ENCODE peak calls at places on chromosomes 7 and 10, in seven cellular contexts. B is coronary artery; J is substantia nigra; V is Panc1; H is prostate gland; Q is PC-3; S is CD8-positive, alpha-beta T cell. G is an unnamed sample.

GRCh38 chr10:7667262-7668141 is 736 bp upstream of the ITIH5 start:
- DNase-seq in B (no peak), J (no peak), V (no peak), H (no peak), Q (no peak), S (no peak), G (no peak)

GRCh38 chr7:24334627-24335026 is 50.6 kb downstream of the NPY start:
- DNase-seq in B (no peak), J (no peak), V (no peak), H (no peak), Q (no peak), S (no peak), G (no peak)

GRCh38 chr10:29160110-29160669 is 128.7 kb upstream of the LYZL1 start:
- DNase-seq in B (no peak), J (no peak), V (no peak), H (no peak), Q (peak), S (no peak), G (no peak)

GRCh38 chr7:157701395-157701794 is 364.6 kb downstream of the DNAJB6 start:
- DNase-seq in B (peak), J (no peak), V (no peak), H (no peak), Q (no peak), S (no peak), G (no peak)

GRCh38 chr7:128869944-128870285 is 7.3 kb downstream of the ATP6V1F start:
- DNase-seq in B (no peak), J (no peak), V (no peak), H (no peak), Q (no peak), S (no peak), G (no peak)

GRCh38 chr10:44781131-44781530 is 130.0 kb upstream of the TMEM72 start:
- DNase-seq in B (no peak), J (no peak), V (no peak), H (no peak), Q (no peak), S (no peak), G (no peak)

GRCh38 chr10:79221110-79222051 is 125.9 kb upstream of the PPIF start:
- DNase-seq in B (no peak), J (no peak), V (no peak), H (peak), Q (no peak), S (no peak), G (no peak)

GRCh38 chr7:25311346-25311745 is 83.1 kb upstream of the NPVF start:
- DNase-seq in B (no peak), J (no peak), V (no peak), H (no peak), Q (peak), S (no peak), G (no peak)

GRCh38 chr10:111648046-111648445 is 535.5 kb downstream of the GPAM start:
- DNase-seq in B (no peak), J (no peak), V (no peak), H (no peak), Q (no peak), S (no peak), G (no peak)

GRCh38 chr7:48548667-48549066 is 375.7 kb upstream of the CDC14C start:
- DNase-seq in B (no peak), J (no peak), V (no peak), H (no peak), Q (peak), S (no peak), G (no peak)

GRCh38 chr7:7962851-7963250 is 5.7 kb upstream of the GLCCI1 start:
- DNase-seq in B (no peak), J (no peak), V (no peak), H (no peak), Q (no peak), S (no peak), G (no peak)

GRCh38 chr7:26413007-26413691 is 121.5 kb downstream of the SNX10 start:
- DNase-seq in B (no peak), J (no peak), V (no peak), H (peak), Q (peak), S (no peak), G (no peak)

DNA sequence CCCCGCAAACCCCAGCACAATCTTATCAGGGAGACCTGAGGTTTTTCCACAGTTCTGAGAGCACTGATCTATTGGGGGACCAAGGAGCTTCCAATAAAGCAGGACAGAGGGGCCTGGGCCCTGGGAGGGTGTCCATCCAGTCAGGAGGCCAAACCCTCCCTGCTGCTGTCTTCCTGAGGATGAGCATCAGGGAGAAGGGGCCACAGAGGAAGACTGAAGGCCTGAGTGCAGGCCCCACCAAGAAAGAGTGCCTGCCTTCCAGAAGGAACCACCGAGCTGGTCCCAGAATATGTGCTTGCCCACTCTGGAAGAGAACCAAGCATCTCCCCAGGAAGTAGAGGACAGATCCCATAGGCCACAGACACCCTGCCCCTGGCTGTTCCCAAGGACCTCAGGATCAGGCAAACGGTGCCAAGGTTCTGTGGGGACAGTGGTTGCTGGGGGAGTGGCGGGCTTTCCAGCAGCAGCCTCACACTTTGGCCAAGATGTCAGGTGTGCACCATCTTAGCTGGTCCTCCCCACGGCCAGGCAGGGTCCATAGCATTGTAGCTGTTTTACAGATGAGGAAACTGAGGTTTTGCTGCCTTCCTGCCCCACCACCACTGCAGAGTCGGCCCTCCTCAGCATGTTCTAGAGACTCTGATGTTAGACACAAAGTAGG is 199.4 kb downstream of the GRID1 start:
- DNase-seq in B (no peak), J (no peak), V (no peak), H (no peak), Q (no peak), S (no peak), G (no peak)
- H3K27ac ChIP-seq in B (no peak), J (no peak), V (no peak), H (no peak), Q (no peak), S (no peak), G (no peak)

GRCh38 chr7:55964261-55964801 is at the start of gene NIPSNAP2:
- DNase-seq in B (no peak), J (peak), V (no peak), H (peak), Q (peak), S (peak), G (peak)

GRCh38 chr7:55969391-55969790 is 5.0 kb downstream of the NIPSNAP2 start:
- DNase-seq in B (no peak), J (no peak), V (no peak), H (no peak), Q (no peak), S (no peak), G (no peak)

GRCh38 chr7:55965805-55966421 is 1.5 kb downstream of the NIPSNAP2 start:
- DNase-seq in B (no peak), J (no peak), V (no peak), H (peak), Q (peak), S (no peak), G (no peak)

GRCh38 chr7:55964802-55965470 is 551 bp downstream of the NIPSNAP2 start:
- DNase-seq in B (peak), J (peak), V (no peak), H (peak), Q (peak), S (peak), G (peak)

DNA sequence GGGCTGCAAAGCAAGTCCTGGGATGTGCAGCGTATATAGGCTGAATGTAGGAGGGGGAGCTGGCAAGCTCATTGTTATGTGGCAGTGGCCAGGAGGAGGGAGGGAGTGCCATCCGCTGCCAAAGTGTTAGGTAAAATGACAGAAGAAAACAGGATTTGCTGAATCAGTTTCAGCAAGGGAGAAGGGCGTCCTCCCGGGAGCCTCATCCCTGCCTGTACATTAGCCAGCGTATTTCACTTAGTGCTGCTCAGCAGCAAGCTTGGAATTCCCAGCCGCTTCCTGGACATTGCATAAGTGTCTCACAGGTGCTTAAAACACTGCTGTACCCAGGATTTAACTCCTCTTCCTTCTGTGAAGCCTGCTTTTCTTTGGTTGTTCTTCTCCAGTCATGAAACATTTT is 2.5 kb downstream of the NIPSNAP2 start:
- DNase-seq in B (no peak), J (no peak), V (no peak), H (peak), Q (no peak), S (no peak), G (no peak)
- H3K27ac ChIP-seq in B (no peak), J (no peak), V (no peak), H (peak), Q (no peak), S (no peak), G (no peak)

GRCh38 chr10:96618648-96619047 is 31.8 kb upstream of the TM9SF3 start:
- DNase-seq in B (no peak), J (peak), V (no peak), H (peak), Q (no peak), S (no peak), G (no peak)

GRCh38 chr10:96622330-96622729 is 35.5 kb upstream of the TM9SF3 start:
- DNase-seq in B (no peak), J (no peak), V (no peak), H (no peak), Q (no peak), S (no peak), G (no peak)

GRCh38 chr10:96619803-96620773 is 33.3 kb upstream of the TM9SF3 start:
- DNase-seq in B (no peak), J (no peak), V (no peak), H (no peak), Q (peak), S (no peak), G (no peak)

GRCh38 chr10:96616961-96617360 is 30.1 kb upstream of the TM9SF3 start:
- DNase-seq in B (no peak), J (no peak), V (no peak), H (no peak), Q (no peak), S (no peak), G (no peak)

DNA sequence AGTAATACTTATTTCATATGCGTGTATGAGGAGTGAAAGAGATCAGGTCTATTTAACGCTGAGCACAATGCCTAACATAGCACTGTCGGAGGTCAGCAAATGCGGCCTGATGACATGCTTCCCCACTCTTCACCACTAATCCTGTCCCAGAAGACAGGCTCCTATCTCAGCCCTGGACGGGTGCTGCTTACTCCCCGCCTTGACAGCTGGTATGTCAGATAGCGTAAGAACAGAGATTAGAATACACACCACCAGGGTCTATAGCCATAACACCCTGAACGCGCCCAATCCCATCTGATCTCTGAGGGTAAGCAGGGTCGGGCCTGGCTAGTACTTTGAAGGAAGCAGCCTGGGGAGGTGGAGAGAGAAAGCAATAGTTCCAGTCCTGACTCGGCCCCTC is 32.3 kb upstream of the TM9SF3 start:
- DNase-seq in B (no peak), J (no peak), V (no peak), H (no peak), Q (no peak), S (no peak), G (no peak)
- H3K27ac ChIP-seq in B (no peak), J (no peak), V (no peak), H (peak), Q (no peak), S (no peak), G (no peak)

GRCh38 chr10:43250925-43251663 is 15.8 kb downstream of the RASGEF1A start:
- DNase-seq in B (peak), J (no peak), V (no peak), H (no peak), Q (no peak), S (no peak), G (no peak)
- H3K27ac ChIP-seq in B (no peak), J (no peak), V (no peak), H (no peak), Q (no peak), S (no peak), G (no peak)

DNA sequence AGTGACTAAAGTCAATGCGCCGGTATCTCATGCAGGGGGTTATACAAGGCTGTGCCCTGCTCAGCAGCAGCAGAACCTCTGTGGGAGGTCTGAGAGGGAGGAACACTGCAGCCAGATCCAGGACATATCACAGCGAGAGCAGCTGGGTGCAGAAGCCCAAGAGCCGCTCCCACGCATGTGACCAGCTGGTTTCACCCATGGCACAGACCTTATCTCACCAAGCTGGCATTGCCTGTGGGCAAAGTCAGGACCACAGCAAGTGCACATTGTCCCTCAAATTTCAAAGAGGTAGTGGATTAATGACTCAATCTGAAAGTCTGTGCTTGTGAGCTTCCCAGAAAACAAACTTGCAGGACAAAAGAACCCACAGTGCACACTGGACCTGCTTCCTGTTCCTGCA is 31.6 kb upstream of the AKR1C1 start:
- DNase-seq in B (no peak), J (no peak), V (no peak), H (no peak), Q (no peak), S (no peak), G (no peak)
- H3K27ac ChIP-seq in B (no peak), J (no peak), V (no peak), H (no peak), Q (no peak), S (no peak), G (no peak)

GRCh38 chr7:38669965-38670520 is 38.9 kb upstream of the AMPH start:
- DNase-seq in B (no peak), J (no peak), V (no peak), H (no peak), Q (no peak), S (no peak), G (no peak)
- H3K27ac ChIP-seq in B (no peak), J (no peak), V (no peak), H (no peak), Q (no peak), S (no peak), G (no peak)

GRCh38 chr10:102801978-102802377 is 35.2 kb downstream of the CYP17A1 start:
- DNase-seq in B (no peak), J (no peak), V (no peak), H (no peak), Q (no peak), S (no peak), G (no peak)

GRCh38 chr10:102802920-102803534 is 34.2 kb downstream of the CYP17A1 start:
- DNase-seq in B (peak), J (no peak), V (no peak), H (no peak), Q (peak), S (no peak), G (no peak)

GRCh38 chr10:102801496-102801895 is 35.7 kb downstream of the CYP17A1 start:
- DNase-seq in B (no peak), J (no peak), V (no peak), H (no peak), Q (no peak), S (no peak), G (no peak)

GRCh38 chr10:102800601-102801335 is 36.4 kb downstream of the CYP17A1 start:
- DNase-seq in B (no peak), J (no peak), V (no peak), H (no peak), Q (no peak), S (no peak), G (no peak)

GRCh38 chr10:102799691-102800435 is 37.4 kb downstream of the CYP17A1 start:
- DNase-seq in B (no peak), J (no peak), V (no peak), H (peak), Q (no peak), S (no peak), G (no peak)
- H3K27ac ChIP-seq in B (peak), J (no peak), V (peak), H (peak), Q (no peak), S (no peak), G (no peak)

GRCh38 chr10:12349628-12350166 is 350 bp downstream of the CAMK1D start:
- DNase-seq in B (no peak), J (no peak), V (no peak), H (no peak), Q (no peak), S (no peak), G (peak)
- H3K27ac ChIP-seq in B (peak), J (peak), V (no peak), H (peak), Q (no peak), S (peak), G (peak)

GRCh38 chr10:20760450-20760849 is 136.7 kb downstream of the NEBL start:
- DNase-seq in B (no peak), J (no peak), V (no peak), H (no peak), Q (no peak), S (no peak), G (no peak)
- H3K27ac ChIP-seq in B (no peak), J (no peak), V (no peak), H (no peak), Q (no peak), S (no peak), G (no peak)